ENCODE peak calls at places on chromosomes 12 and 14, in eight cellular contexts. One of them, this sample, is unnamed. For H3K27me3, the result is how much of the 10 kb centered on the place peaks cover.

GRCh38 chr12:56836800-56837663 is 73.9 kb downstream of the HSD17B6 start:
- DNase-seq in astrocyte: peak
- DNase-seq in stomach: no peak
- DNase-seq in dorsolateral prefrontal cortex: no peak
- DNase-seq in neural progenitor cell: no peak
- DNase-seq in cardiac muscle cell: peak
- DNase-seq in kidney epithelial cell: no peak
- DNase-seq in esophagus muscularis mucosa: no peak
- DNase-seq in this sample: peak

GRCh38 chr12:116962783-116963356 is 52.1 kb downstream of the FBXW8 start:
- DNase-seq in astrocyte: no peak
- DNase-seq in stomach: peak
- DNase-seq in kidney epithelial cell: no peak
- DNase-seq in dorsolateral prefrontal cortex: no peak
- DNase-seq in esophagus muscularis mucosa: no peak
- DNase-seq in neural progenitor cell: no peak
- DNase-seq in cardiac muscle cell: no peak
- DNase-seq in this sample: no peak

GRCh38 chr12:77049767-77050353 is 15.5 kb downstream of the E2F7 start:
- DNase-seq in astrocyte: peak
- DNase-seq in dorsolateral prefrontal cortex: no peak
- DNase-seq in neural progenitor cell: peak
- DNase-seq in esophagus muscularis mucosa: no peak
- DNase-seq in cardiac muscle cell: peak
- DNase-seq in kidney epithelial cell: no peak
- DNase-seq in stomach: no peak
- DNase-seq in this sample: peak

GRCh38 chr12:71425568-71425967 is 14.0 kb upstream of the LGR5 start:
- DNase-seq in neural progenitor cell: no peak
- DNase-seq in cardiac muscle cell: no peak
- DNase-seq in dorsolateral prefrontal cortex: no peak
- DNase-seq in esophagus muscularis mucosa: no peak
- DNase-seq in kidney epithelial cell: no peak
- DNase-seq in astrocyte: no peak
- DNase-seq in stomach: no peak
- DNase-seq in this sample: no peak

GRCh38 chr12:5305861-5306545 is 125.9 kb upstream of the NTF3 start:
- DNase-seq in neural progenitor cell: no peak
- DNase-seq in kidney epithelial cell: no peak
- DNase-seq in esophagus muscularis mucosa: no peak
- DNase-seq in astrocyte: no peak
- DNase-seq in cardiac muscle cell: no peak
- DNase-seq in stomach: no peak
- DNase-seq in dorsolateral prefrontal cortex: no peak
- DNase-seq in this sample: no peak

GRCh38 chr12:105487961-105488360 is 157.5 kb downstream of the C12orf75 start:
- DNase-seq in neural progenitor cell: no peak
- DNase-seq in stomach: no peak
- DNase-seq in esophagus muscularis mucosa: peak
- DNase-seq in kidney epithelial cell: no peak
- DNase-seq in cardiac muscle cell: no peak
- DNase-seq in dorsolateral prefrontal cortex: no peak
- DNase-seq in astrocyte: peak
- DNase-seq in this sample: no peak

GRCh38 chr12:94082690-94083089 is 65.7 kb upstream of the PLXNC1 start:
- DNase-seq in cardiac muscle cell: no peak
- DNase-seq in astrocyte: no peak
- DNase-seq in esophagus muscularis mucosa: no peak
- DNase-seq in kidney epithelial cell: no peak
- DNase-seq in stomach: no peak
- DNase-seq in neural progenitor cell: no peak
- DNase-seq in dorsolateral prefrontal cortex: no peak
- DNase-seq in this sample: no peak

GRCh38 chr12:104357431-104357952 is 54.0 kb downstream of the EID3 start:
- DNase-seq in cardiac muscle cell: peak
- DNase-seq in dorsolateral prefrontal cortex: no peak
- DNase-seq in astrocyte: peak
- DNase-seq in esophagus muscularis mucosa: peak
- DNase-seq in stomach: no peak
- DNase-seq in neural progenitor cell: no peak
- DNase-seq in kidney epithelial cell: no peak
- DNase-seq in this sample: no peak

GRCh38 chr14:71923471-71923870 is 8.8 kb upstream of the RGS6 start:
- DNase-seq in kidney epithelial cell: no peak
- DNase-seq in stomach: no peak
- DNase-seq in dorsolateral prefrontal cortex: no peak
- DNase-seq in cardiac muscle cell: no peak
- DNase-seq in astrocyte: no peak
- DNase-seq in neural progenitor cell: no peak
- DNase-seq in esophagus muscularis mucosa: no peak
- DNase-seq in this sample: no peak

GRCh38 chr14:90382491-90383125 is 14.2 kb upstream of the CALM1 start:
- DNase-seq in esophagus muscularis mucosa: peak
- DNase-seq in kidney epithelial cell: no peak
- DNase-seq in stomach: peak
- DNase-seq in neural progenitor cell: peak
- DNase-seq in cardiac muscle cell: peak
- DNase-seq in astrocyte: peak
- DNase-seq in dorsolateral prefrontal cortex: peak
- DNase-seq in this sample: no peak

GRCh38 chr14:74765721-74766120 is 2.6 kb downstream of the YLPM1 start:
- DNase-seq in dorsolateral prefrontal cortex: no peak
- DNase-seq in neural progenitor cell: no peak
- DNase-seq in esophagus muscularis mucosa: no peak
- DNase-seq in astrocyte: no peak
- DNase-seq in kidney epithelial cell: no peak
- DNase-seq in stomach: no peak
- DNase-seq in cardiac muscle cell: no peak
- DNase-seq in this sample: no peak

GRCh38 chr14:94386085-94387031 is 2.0 kb downstream of the SERPINA1 start:
- DNase-seq in esophagus muscularis mucosa: no peak
- DNase-seq in neural progenitor cell: no peak
- DNase-seq in astrocyte: no peak
- DNase-seq in dorsolateral prefrontal cortex: no peak
- DNase-seq in cardiac muscle cell: no peak
- DNase-seq in kidney epithelial cell: no peak
- DNase-seq in stomach: no peak
- DNase-seq in this sample: no peak

GRCh38 chr14:22434030-22434429 is 155.0 kb downstream of the DAD1 start:
- DNase-seq in neural progenitor cell: peak
- DNase-seq in stomach: no peak
- DNase-seq in astrocyte: no peak
- DNase-seq in kidney epithelial cell: no peak
- DNase-seq in cardiac muscle cell: no peak
- DNase-seq in dorsolateral prefrontal cortex: no peak
- DNase-seq in esophagus muscularis mucosa: no peak
- DNase-seq in this sample: no peak

GRCh38 chr14:74595006-74595735 is 16.9 kb downstream of the LTBP2 start:
- DNase-seq in cardiac muscle cell: peak
- DNase-seq in kidney epithelial cell: no peak
- DNase-seq in astrocyte: peak
- DNase-seq in esophagus muscularis mucosa: no peak
- DNase-seq in neural progenitor cell: no peak
- DNase-seq in stomach: no peak
- DNase-seq in dorsolateral prefrontal cortex: no peak
- DNase-seq in this sample: no peak

GRCh38 chr12:65122661-65123060 is 1.6 kb upstream of the WIF1 start:
- DNase-seq in stomach: no peak
- DNase-seq in neural progenitor cell: peak
- DNase-seq in astrocyte: no peak
- DNase-seq in kidney epithelial cell: no peak
- DNase-seq in dorsolateral prefrontal cortex: no peak
- DNase-seq in cardiac muscle cell: no peak
- DNase-seq in esophagus muscularis mucosa: no peak
- DNase-seq in this sample: no peak
- H3K27me3 ChIP-seq in stomach: under half
- H3K27me3 ChIP-seq in neural progenitor cell: half or more
- H3K27me3 ChIP-seq in astrocyte: half or more
- H3K27me3 ChIP-seq in kidney epithelial cell: under half
- H3K27me3 ChIP-seq in dorsolateral prefrontal cortex: under half
- H3K27me3 ChIP-seq in cardiac muscle cell: half or more
- H3K27me3 ChIP-seq in esophagus muscularis mucosa: half or more
- H3K27me3 ChIP-seq in this sample: under half

GRCh38 chr14:76589246-76589645 is 172.0 kb upstream of the VASH1 start:
- DNase-seq in esophagus muscularis mucosa: no peak
- DNase-seq in astrocyte: no peak
- DNase-seq in neural progenitor cell: no peak
- DNase-seq in dorsolateral prefrontal cortex: no peak
- DNase-seq in kidney epithelial cell: no peak
- DNase-seq in cardiac muscle cell: no peak
- DNase-seq in stomach: no peak
- DNase-seq in this sample: no peak

GRCh38 chr14:76595266-76595665 is 166.0 kb upstream of the VASH1 start:
- DNase-seq in neural progenitor cell: no peak
- DNase-seq in esophagus muscularis mucosa: no peak
- DNase-seq in cardiac muscle cell: peak
- DNase-seq in kidney epithelial cell: no peak
- DNase-seq in dorsolateral prefrontal cortex: no peak
- DNase-seq in astrocyte: no peak
- DNase-seq in stomach: no peak
- DNase-seq in this sample: no peak

DNA sequence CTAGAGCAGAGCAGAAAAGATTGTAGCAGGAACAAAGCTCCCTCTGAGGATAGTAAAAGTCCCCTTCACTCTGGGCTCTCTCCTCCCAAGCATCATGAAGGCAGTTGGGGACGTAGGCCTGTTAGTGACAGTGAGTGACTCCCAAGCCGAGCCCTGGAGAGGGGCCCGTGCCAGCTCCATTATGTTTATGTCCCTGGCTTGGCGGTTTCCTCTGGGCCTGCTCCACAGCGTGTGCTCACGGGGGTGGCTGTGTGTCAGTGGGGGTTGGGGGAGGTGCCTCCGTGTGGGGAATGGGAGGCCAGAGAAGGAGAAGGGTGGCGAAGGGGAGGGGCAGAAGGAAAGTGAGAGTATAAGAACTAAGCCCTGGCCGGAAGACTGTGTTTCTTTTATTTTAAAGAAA is 170.0 kb upstream of the VASH1 start:
- DNase-seq in dorsolateral prefrontal cortex: peak
- DNase-seq in astrocyte: no peak
- DNase-seq in cardiac muscle cell: no peak
- DNase-seq in neural progenitor cell: peak
- DNase-seq in stomach: no peak
- DNase-seq in kidney epithelial cell: no peak
- DNase-seq in esophagus muscularis mucosa: no peak
- DNase-seq in this sample: no peak
- TF ChIP-seq CTCF in dorsolateral prefrontal cortex: no peak
- TF ChIP-seq CTCF in astrocyte: no peak
- TF ChIP-seq CTCF in cardiac muscle cell: no peak
- TF ChIP-seq CTCF in neural progenitor cell: no peak
- TF ChIP-seq CTCF in stomach: no peak
- TF ChIP-seq CTCF in kidney epithelial cell: no peak
- TF ChIP-seq CTCF in esophagus muscularis mucosa: no peak
- TF ChIP-seq CTCF in this sample: no peak

DNA sequence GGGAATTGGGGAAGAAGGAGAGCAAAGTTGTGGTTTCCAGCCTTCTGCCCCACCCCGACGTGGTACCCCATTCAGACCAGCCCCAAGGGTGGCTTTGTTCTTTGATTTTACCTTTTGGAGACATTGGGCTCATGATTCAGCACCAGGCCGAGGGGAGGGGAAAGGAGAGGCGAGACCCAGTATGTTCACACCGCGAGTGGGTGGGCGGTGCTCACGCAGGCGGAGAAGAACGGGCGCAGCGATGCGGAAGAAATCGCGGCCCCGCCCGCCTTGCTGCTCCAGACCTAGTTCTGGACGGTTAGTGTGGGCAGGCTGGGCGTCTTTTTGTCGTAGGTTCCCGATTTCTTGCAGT is 960 bp downstream of the ATL1 start:
- DNase-seq in dorsolateral prefrontal cortex: peak
- DNase-seq in astrocyte: peak
- DNase-seq in kidney epithelial cell: no peak
- DNase-seq in esophagus muscularis mucosa: peak
- DNase-seq in cardiac muscle cell: peak
- DNase-seq in neural progenitor cell: peak
- DNase-seq in stomach: peak
- DNase-seq in this sample: peak
- H3K27me3 ChIP-seq in dorsolateral prefrontal cortex: under half
- H3K27me3 ChIP-seq in astrocyte: under half
- H3K27me3 ChIP-seq in kidney epithelial cell: under half
- H3K27me3 ChIP-seq in esophagus muscularis mucosa: under half
- H3K27me3 ChIP-seq in cardiac muscle cell: half or more
- H3K27me3 ChIP-seq in neural progenitor cell: under half
- H3K27me3 ChIP-seq in stomach: under half
- H3K27me3 ChIP-seq in this sample: under half

GRCh38 chr14:105388110-105388951 is 10.0 kb upstream of the TEX22 start:
- DNase-seq in kidney epithelial cell: no peak
- DNase-seq in esophagus muscularis mucosa: no peak
- DNase-seq in astrocyte: no peak
- DNase-seq in neural progenitor cell: no peak
- DNase-seq in dorsolateral prefrontal cortex: no peak
- DNase-seq in stomach: no peak
- DNase-seq in cardiac muscle cell: no peak
- DNase-seq in this sample: no peak
- TF ChIP-seq CTCF in kidney epithelial cell: no peak
- TF ChIP-seq CTCF in esophagus muscularis mucosa: no peak
- TF ChIP-seq CTCF in astrocyte: no peak
- TF ChIP-seq CTCF in neural progenitor cell: no peak
- TF ChIP-seq CTCF in dorsolateral prefrontal cortex: no peak
- TF ChIP-seq CTCF in stomach: no peak
- TF ChIP-seq CTCF in cardiac muscle cell: no peak
- TF ChIP-seq CTCF in this sample: no peak

GRCh38 chr12:31106101-31106803 is 32.6 kb downstream of the DDX11 start:
- DNase-seq in esophagus muscularis mucosa: peak
- DNase-seq in dorsolateral prefrontal cortex: no peak
- DNase-seq in stomach: no peak
- DNase-seq in cardiac muscle cell: no peak
- DNase-seq in kidney epithelial cell: no peak
- DNase-seq in astrocyte: no peak
- DNase-seq in neural progenitor cell: no peak
- DNase-seq in this sample: no peak

DNA sequence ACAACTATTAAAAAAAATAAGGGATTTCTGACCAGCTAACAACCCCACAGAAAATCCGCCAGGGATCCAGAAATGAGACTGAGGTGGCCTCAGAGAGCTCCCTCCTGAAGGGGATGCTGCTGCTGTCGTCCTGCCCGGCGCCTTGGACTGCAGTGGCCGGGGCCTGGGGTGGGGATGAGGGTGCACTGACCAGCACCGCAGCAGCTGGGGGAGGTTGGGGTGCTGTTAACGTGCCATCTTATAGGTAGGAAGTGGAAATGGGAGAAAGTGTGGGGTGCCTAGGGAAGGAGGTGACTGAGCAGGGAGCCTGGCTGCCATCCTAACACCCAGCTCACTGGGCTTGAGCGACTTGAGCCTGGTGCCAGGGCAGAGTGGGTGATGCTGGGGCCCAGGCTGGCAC is 32.0 kb downstream of the DDX11 start:
- DNase-seq in cardiac muscle cell: no peak
- DNase-seq in astrocyte: no peak
- DNase-seq in esophagus muscularis mucosa: peak
- DNase-seq in stomach: no peak
- DNase-seq in kidney epithelial cell: no peak
- DNase-seq in neural progenitor cell: no peak
- DNase-seq in dorsolateral prefrontal cortex: no peak
- DNase-seq in this sample: no peak
- H3K27me3 ChIP-seq in cardiac muscle cell: under half
- H3K27me3 ChIP-seq in astrocyte: under half
- H3K27me3 ChIP-seq in esophagus muscularis mucosa: under half
- H3K27me3 ChIP-seq in stomach: under half
- H3K27me3 ChIP-seq in kidney epithelial cell: under half
- H3K27me3 ChIP-seq in neural progenitor cell: under half
- H3K27me3 ChIP-seq in dorsolateral prefrontal cortex: under half
- H3K27me3 ChIP-seq in this sample: under half